ENCODE peak calls at places on chromosomes 4 and X, in nine cellular contexts. H is A549, N is cardiac fibroblast, X is heart right ventricle, I is skeletal muscle cell, J is amygdala, U is Caco-2, L is GM03348, V is frontal cortex. M is an unnamed sample.
A peak's percentile ranks its signal among the peaks of the same experiment; 100 is the strongest.

GRCh38 chr4:126658391-126658790 is 974.4 kb upstream of the INTU start:
- DNase-seq in H (no peak), N (no peak), X (no peak), I (no peak), J (no peak), U (no peak), L (no peak), V (no peak), M (no peak)

GRCh38 chrX:124282580-124282979 is 49.9 kb upstream of the TEX13D start:
- DNase-seq in H (no peak), N (no peak), X (no peak), I (no peak), J (no peak), U (no peak), L (no peak), V (no peak), M (no peak)

GRCh38 chr4:52641853-52642563 is 17.1 kb downstream of the USP46 start:
- DNase-seq in H (no peak), N (no peak), X (no peak), I (no peak), J (no peak), U (no peak), L (no peak), V (no peak), M (no peak)

GRCh38 chr4:36439556-36439955 is 158.1 kb downstream of the DTHD1 start:
- DNase-seq in H (no peak), N (no peak), X (no peak), I (no peak), J (no peak), U (no peak), L (no peak), V (no peak), M (no peak)

GRCh38 chr4:40617903-40618302 is 11.8 kb downstream of the RBM47 start:
- DNase-seq in H (no peak), N (no peak), X (no peak), I (no peak), J (no peak), U (no peak), L (no peak), V (no peak), M (no peak)

GRCh38 chr4:1300466-1301455 is 11.1 kb downstream of the MAEA start:
- DNase-seq in H (no peak), N (peak; percentile 63), X (no peak), I (peak; percentile 47), J (no peak), U (no peak), L (no peak), V (peak; percentile 72), M (no peak)

GRCh38 chr4:169615467-169616106 is 3.2 kb upstream of the NEK1 start:
- DNase-seq in H (no peak), N (no peak), X (no peak), I (no peak), J (no peak), U (no peak), L (no peak), V (no peak), M (no peak)

GRCh38 chr4:109559625-109559982 is 442 bp upstream of the MCUB start:
- DNase-seq in H (no peak), N (no peak), X (peak; percentile 27), I (no peak), J (no peak), U (peak; percentile 16), L (peak; percentile 70), V (peak; percentile 25), M (no peak)

GRCh38 chr4:43132010-43132582 is 239.6 kb downstream of the GRXCR1 start:
- DNase-seq in H (peak; percentile 38), N (peak; percentile 73), X (peak; percentile 24), I (peak; percentile 25), J (no peak), U (peak; percentile 68), L (peak; percentile 52), V (peak; percentile 21), M (no peak)

GRCh38 chr4:140924761-140925392 is 168.7 kb upstream of the TBC1D9 start:
- DNase-seq in H (no peak), N (no peak), X (no peak), I (no peak), J (no peak), U (no peak), L (no peak), V (no peak), M (no peak)

GRCh38 chrX:51860679-51861078 is 32.7 kb upstream of the MAGED1 start:
- DNase-seq in H (peak; percentile 25), N (peak; percentile 59), X (no peak), I (no peak), J (no peak), U (peak; percentile 36), L (peak; percentile 33), V (peak; percentile 5), M (no peak)

GRCh38 chr4:141132689-141133145 is 552 bp downstream of the RNF150 start:
- DNase-seq in H (no peak), N (peak; percentile 34), X (peak; percentile 55), I (no peak), J (no peak), U (no peak), L (peak; percentile 89), V (peak; percentile 58), M (no peak)

GRCh38 chrX:28205126-28205525 is 223.9 kb upstream of the DCAF8L1 start:
- DNase-seq in H (no peak), N (peak; percentile 23), X (no peak), I (no peak), J (no peak), U (no peak), L (no peak), V (no peak), M (no peak)

GRCh38 chrX:139647597-139647996 is 60.4 kb downstream of the MCF2 start:
- DNase-seq in H (no peak), N (no peak), X (no peak), I (no peak), J (no peak), U (no peak), L (no peak), V (no peak), M (no peak)

GRCh38 chrX:15849555-15849954 is 5.1 kb downstream of the AP1S2 start:
- DNase-seq in H (no peak), N (peak; percentile 28), X (no peak), I (no peak), J (no peak), U (no peak), L (no peak), V (peak; percentile 17), M (no peak)

GRCh38 chr4:21077967-21078366 is 377.7 kb downstream of the PACRGL start:
- DNase-seq in H (no peak), N (no peak), X (no peak), I (no peak), J (no peak), U (no peak), L (no peak), V (no peak), M (no peak)

GRCh38 chrX:135086197-135086854 is 34.0 kb downstream of the ETDB start:
- DNase-seq in H (peak; percentile 66), N (peak; percentile 75), X (no peak), I (no peak), J (no peak), U (peak; percentile 60), L (peak; percentile 41), V (peak; percentile 17), M (peak; percentile 28)

GRCh38 chr4:2482693-2483092 is 13.8 kb downstream of the RNF4 start:
- DNase-seq in H (no peak), N (peak; percentile 88), X (no peak), I (peak; percentile 38), J (no peak), U (no peak), L (peak; percentile 41), V (peak; percentile 58), M (no peak)

GRCh38 chrX:103171353-103171752 is 43.6 kb upstream of the BEX4 start:
- DNase-seq in H (no peak), N (no peak), X (no peak), I (no peak), J (no peak), U (no peak), L (no peak), V (no peak), M (no peak)

GRCh38 chr4:174522183-174523002 is at the start of gene HPGD:
- DNase-seq in H (peak; percentile 73), N (no peak), X (peak; percentile 37), I (no peak), J (no peak), U (peak; percentile 74), L (peak; percentile 29), V (peak; percentile 19), M (peak; percentile 79)

GRCh38 chr4:107125496-107125895 is 89.4 kb upstream of the DKK2 start:
- DNase-seq in H (no peak), N (no peak), X (no peak), I (no peak), J (no peak), U (no peak), L (peak; percentile 35), V (no peak), M (no peak)

GRCh38 chr4:83870551-83870950 is 334.6 kb downstream of the GPAT3 start:
- DNase-seq in H (no peak), N (no peak), X (no peak), I (no peak), J (no peak), U (no peak), L (no peak), V (no peak), M (no peak)

GRCh38 chr4:1402516-1403101 is 3.6 kb downstream of the NKX1-1 start:
- DNase-seq in H (no peak), N (no peak), X (no peak), I (no peak), J (no peak), U (no peak), L (peak; percentile 37), V (no peak), M (no peak)

GRCh38 chr4:125315571-125316390 is 1.0 kb downstream of the FAT4 start:
- DNase-seq in H (peak; percentile 36), N (peak; percentile 65), X (peak; percentile 70), I (no peak), J (peak; percentile 40), U (peak; percentile 19), L (peak; percentile 61), V (peak; percentile 37), M (no peak)

GRCh38 chr4:140764785-140765392 is 8.7 kb upstream of the TBC1D9 start:
- DNase-seq in H (peak; percentile 2), N (no peak), X (no peak), I (no peak), J (no peak), U (peak; percentile 82), L (no peak), V (no peak), M (no peak)

GRCh38 chrX:136694491-136695087 is 46.6 kb downstream of the CD40LG start:
- DNase-seq in H (peak; percentile 51), N (peak; percentile 71), X (no peak), I (peak; percentile 20), J (no peak), U (peak; percentile 10), L (peak; percentile 53), V (peak; percentile 31), M (peak; percentile 61)

GRCh38 chrX:85561216-85561615 is 181.8 kb upstream of the POF1B start:
- DNase-seq in H (no peak), N (no peak), X (no peak), I (no peak), J (no peak), U (no peak), L (no peak), V (no peak), M (no peak)

GRCh38 chrX:63917296-63917695 is 132.3 kb upstream of the ARHGEF9 start:
- DNase-seq in H (no peak), N (no peak), X (no peak), I (no peak), J (no peak), U (no peak), L (no peak), V (no peak), M (no peak)

GRCh38 chrX:40622741-40623536 is at the start of gene MPC1L:
- DNase-seq in H (no peak), N (no peak), X (no peak), I (no peak), J (no peak), U (no peak), L (no peak), V (no peak), M (no peak)

GRCh38 chrX:45850775-45851433 is 650.2 kb upstream of the DIPK2B start:
- DNase-seq in H (peak; percentile 52), N (peak; percentile 27), X (no peak), I (no peak), J (no peak), U (peak; percentile 52), L (peak; percentile 44), V (no peak), M (peak; percentile 20)

GRCh38 chr4:106529348-106530033 is 160.9 kb upstream of the GIMD1 start:
- DNase-seq in H (no peak), N (no peak), X (no peak), I (no peak), J (no peak), U (no peak), L (peak; percentile 52), V (no peak), M (no peak)

M was measured in CD4-positive, CD25-positive, alpha-beta regulatory T cell.